ENCODE peak calls at places on chromosomes 6 and 20, in eight cellular contexts. One of them, this sample, is unnamed.

GRCh38 chr6:7905416-7905815 is 5.2 kb downstream of the TXNDC5 start:
- DNase-seq in IMR-90: peak; percentile 36
- DNase-seq in CD8-positive, alpha-beta T cell: no peak
- DNase-seq in cardiac muscle cell: no peak
- DNase-seq in GM23338: no peak
- DNase-seq in CD4-positive, alpha-beta memory T cell: no peak
- DNase-seq in fibroblast of lung: no peak
- DNase-seq in colonic mucosa: no peak
- DNase-seq in this sample: no peak

GRCh38 chr6:131244942-131245341 is 109.7 kb downstream of the AKAP7 start:
- DNase-seq in IMR-90: no peak
- DNase-seq in CD8-positive, alpha-beta T cell: no peak
- DNase-seq in cardiac muscle cell: no peak
- DNase-seq in GM23338: no peak
- DNase-seq in CD4-positive, alpha-beta memory T cell: peak; percentile 19
- DNase-seq in fibroblast of lung: no peak
- DNase-seq in colonic mucosa: no peak
- DNase-seq in this sample: no peak

GRCh38 chr6:170388113-170388512 is 81.6 kb downstream of the FAM120B start:
- DNase-seq in IMR-90: peak; percentile 56
- DNase-seq in CD8-positive, alpha-beta T cell: no peak
- DNase-seq in cardiac muscle cell: no peak
- DNase-seq in GM23338: no peak
- DNase-seq in CD4-positive, alpha-beta memory T cell: no peak
- DNase-seq in fibroblast of lung: peak; percentile 74
- DNase-seq in colonic mucosa: no peak
- DNase-seq in this sample: no peak

GRCh38 chr6:77816766-77817270 is 164.0 kb downstream of the MEI4 start:
- DNase-seq in IMR-90: no peak
- DNase-seq in CD8-positive, alpha-beta T cell: no peak
- DNase-seq in cardiac muscle cell: no peak
- DNase-seq in GM23338: no peak
- DNase-seq in CD4-positive, alpha-beta memory T cell: no peak
- DNase-seq in fibroblast of lung: no peak
- DNase-seq in colonic mucosa: no peak
- DNase-seq in this sample: no peak

GRCh38 chr6:52231411-52232127 is 12.7 kb downstream of the IL17F start:
- DNase-seq in IMR-90: no peak
- DNase-seq in CD8-positive, alpha-beta T cell: no peak
- DNase-seq in cardiac muscle cell: peak; percentile 8
- DNase-seq in GM23338: no peak
- DNase-seq in CD4-positive, alpha-beta memory T cell: peak; percentile 27
- DNase-seq in fibroblast of lung: no peak
- DNase-seq in colonic mucosa: no peak
- DNase-seq in this sample: no peak

GRCh38 chr6:30364591-30364990 is 19.6 kb downstream of the RPP21 start:
- DNase-seq in IMR-90: no peak
- DNase-seq in CD8-positive, alpha-beta T cell: no peak
- DNase-seq in cardiac muscle cell: no peak
- DNase-seq in GM23338: peak; percentile 58
- DNase-seq in CD4-positive, alpha-beta memory T cell: no peak
- DNase-seq in fibroblast of lung: no peak
- DNase-seq in colonic mucosa: no peak
- DNase-seq in this sample: peak; percentile 20

GRCh38 chr6:129679758-129680157 is 30.2 kb downstream of the ARHGAP18 start:
- DNase-seq in IMR-90: no peak
- DNase-seq in CD8-positive, alpha-beta T cell: no peak
- DNase-seq in cardiac muscle cell: no peak
- DNase-seq in GM23338: no peak
- DNase-seq in CD4-positive, alpha-beta memory T cell: no peak
- DNase-seq in fibroblast of lung: no peak
- DNase-seq in colonic mucosa: no peak
- DNase-seq in this sample: no peak

GRCh38 chr6:54515013-54515412 is 206.8 kb downstream of the TINAG start:
- DNase-seq in IMR-90: peak; percentile 2
- DNase-seq in CD8-positive, alpha-beta T cell: no peak
- DNase-seq in cardiac muscle cell: no peak
- DNase-seq in GM23338: no peak
- DNase-seq in CD4-positive, alpha-beta memory T cell: no peak
- DNase-seq in fibroblast of lung: peak; percentile 8
- DNase-seq in colonic mucosa: no peak
- DNase-seq in this sample: no peak

GRCh38 chr20:8901237-8902025 is 167.5 kb upstream of the PLCB4 start:
- DNase-seq in IMR-90: no peak
- DNase-seq in CD8-positive, alpha-beta T cell: no peak
- DNase-seq in cardiac muscle cell: peak; percentile 5
- DNase-seq in GM23338: peak; percentile 9
- DNase-seq in CD4-positive, alpha-beta memory T cell: no peak
- DNase-seq in fibroblast of lung: peak; percentile 14
- DNase-seq in colonic mucosa: no peak
- DNase-seq in this sample: no peak

GRCh38 chr20:36199293-36200257 is 36.7 kb upstream of the AAR2 start:
- DNase-seq in IMR-90: peak; percentile 75
- DNase-seq in CD8-positive, alpha-beta T cell: peak; percentile 79
- DNase-seq in cardiac muscle cell: peak; percentile 87
- DNase-seq in GM23338: peak; percentile 89
- DNase-seq in CD4-positive, alpha-beta memory T cell: peak; percentile 61
- DNase-seq in fibroblast of lung: peak; percentile 46
- DNase-seq in colonic mucosa: peak; percentile 85
- DNase-seq in this sample: peak; percentile 80

GRCh38 chr6:129750390-129750789 is 40.4 kb upstream of the ARHGAP18 start:
- DNase-seq in IMR-90: no peak
- DNase-seq in CD8-positive, alpha-beta T cell: no peak
- DNase-seq in cardiac muscle cell: no peak
- DNase-seq in GM23338: no peak
- DNase-seq in CD4-positive, alpha-beta memory T cell: no peak
- DNase-seq in fibroblast of lung: no peak
- DNase-seq in colonic mucosa: no peak
- DNase-seq in this sample: no peak

DNA sequence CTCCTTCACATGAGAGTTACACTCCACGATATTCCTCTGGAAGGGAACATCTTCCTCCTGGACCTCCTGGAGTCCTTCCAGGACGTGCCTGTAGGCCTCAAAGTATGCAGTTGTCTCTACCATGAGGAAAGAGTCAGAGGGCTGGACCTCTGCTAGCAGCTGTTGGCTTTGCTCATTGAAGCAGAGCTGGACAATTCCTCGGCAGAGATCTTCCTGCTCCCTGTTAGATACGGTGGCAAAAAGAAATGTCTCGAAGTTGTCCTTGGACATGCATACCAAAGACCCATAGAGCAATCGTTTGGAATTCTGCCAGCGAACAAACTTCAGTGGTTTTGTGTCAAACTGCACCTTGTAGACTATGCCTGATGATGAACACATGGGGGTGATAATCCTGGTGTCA is 7.7 kb downstream of the ZNFX1 start:
- DNase-seq in IMR-90: peak; percentile 39
- DNase-seq in CD8-positive, alpha-beta T cell: no peak
- DNase-seq in cardiac muscle cell: no peak
- DNase-seq in GM23338: no peak
- DNase-seq in CD4-positive, alpha-beta memory T cell: no peak
- DNase-seq in fibroblast of lung: peak; percentile 46
- DNase-seq in colonic mucosa: no peak
- DNase-seq in this sample: no peak
- H3K4me3 ChIP-seq in IMR-90: no peak overlapping the region
- H3K4me3 ChIP-seq in CD8-positive, alpha-beta T cell: no peak overlapping the region
- H3K4me3 ChIP-seq in cardiac muscle cell: no peak overlapping the region
- H3K4me3 ChIP-seq in GM23338: no peak overlapping the region
- H3K4me3 ChIP-seq in CD4-positive, alpha-beta memory T cell: no peak overlapping the region
- H3K4me3 ChIP-seq in fibroblast of lung: no peak overlapping the region
- H3K4me3 ChIP-seq in colonic mucosa: no peak overlapping the region
- H3K4me3 ChIP-seq in this sample: peak overlapping the region; percentile 0

DNA sequence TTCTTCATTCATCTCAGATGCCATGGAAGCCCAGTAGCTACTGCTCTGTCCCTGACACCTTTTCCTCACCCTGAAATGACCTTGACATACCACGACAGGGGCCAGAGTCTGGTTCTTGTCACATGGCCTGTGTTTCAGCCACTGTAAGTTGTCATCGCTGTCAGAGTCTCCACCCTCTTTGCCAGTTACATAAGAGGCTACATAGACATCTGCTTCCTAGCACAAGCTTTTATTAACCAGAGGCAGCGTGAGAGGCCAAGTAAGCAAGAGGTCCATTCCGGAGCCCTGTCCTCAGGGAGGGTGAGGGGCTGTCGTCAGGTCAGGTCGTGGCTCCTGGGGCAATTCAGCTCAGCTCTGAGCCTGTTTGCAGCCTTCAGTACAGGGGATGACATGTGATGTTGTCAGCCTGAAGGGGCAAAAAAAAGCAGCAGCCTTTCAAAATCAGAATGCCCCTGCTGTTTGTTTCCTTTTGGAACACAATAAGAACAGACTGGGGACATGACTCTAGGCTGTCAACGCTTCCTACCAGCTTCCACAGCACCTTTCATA is 146.3 kb downstream of the MTFR2 start:
- DNase-seq in IMR-90: no peak
- DNase-seq in CD8-positive, alpha-beta T cell: no peak
- DNase-seq in cardiac muscle cell: peak; percentile 97
- DNase-seq in GM23338: peak; percentile 43
- DNase-seq in CD4-positive, alpha-beta memory T cell: no peak
- DNase-seq in fibroblast of lung: no peak
- DNase-seq in colonic mucosa: peak; percentile 27
- DNase-seq in this sample: no peak
- H3K4me3 ChIP-seq in IMR-90: no peak overlapping the region
- H3K4me3 ChIP-seq in CD8-positive, alpha-beta T cell: no peak overlapping the region
- H3K4me3 ChIP-seq in cardiac muscle cell: no peak overlapping the region
- H3K4me3 ChIP-seq in GM23338: no peak overlapping the region
- H3K4me3 ChIP-seq in CD4-positive, alpha-beta memory T cell: no peak overlapping the region
- H3K4me3 ChIP-seq in fibroblast of lung: no peak overlapping the region
- H3K4me3 ChIP-seq in colonic mucosa: no peak overlapping the region
- H3K4me3 ChIP-seq in this sample: no peak overlapping the region

GRCh38 chr6:47307362-47308222 is 2.1 kb downstream of the TNFRSF21 start:
- DNase-seq in IMR-90: no peak
- DNase-seq in CD8-positive, alpha-beta T cell: no peak
- DNase-seq in cardiac muscle cell: no peak
- DNase-seq in GM23338: no peak
- DNase-seq in CD4-positive, alpha-beta memory T cell: no peak
- DNase-seq in fibroblast of lung: no peak
- DNase-seq in colonic mucosa: no peak
- DNase-seq in this sample: no peak

GRCh38 chr6:47308223-47308567 is 1.5 kb downstream of the TNFRSF21 start:
- DNase-seq in IMR-90: no peak
- DNase-seq in CD8-positive, alpha-beta T cell: no peak
- DNase-seq in cardiac muscle cell: peak; percentile 10
- DNase-seq in GM23338: no peak
- DNase-seq in CD4-positive, alpha-beta memory T cell: no peak
- DNase-seq in fibroblast of lung: no peak
- DNase-seq in colonic mucosa: no peak
- DNase-seq in this sample: no peak

GRCh38 chr6:47308674-47309325 is 905 bp downstream of the TNFRSF21 start:
- DNase-seq in IMR-90: peak; percentile 19
- DNase-seq in CD8-positive, alpha-beta T cell: no peak
- DNase-seq in cardiac muscle cell: peak; percentile 38
- DNase-seq in GM23338: peak; percentile 43
- DNase-seq in CD4-positive, alpha-beta memory T cell: peak; percentile 2
- DNase-seq in fibroblast of lung: peak; percentile 50
- DNase-seq in colonic mucosa: peak; percentile 47
- DNase-seq in this sample: no peak

GRCh38 chr6:47309326-47310130 is at the start of gene TNFRSF21:
- DNase-seq in IMR-90: peak; percentile 82
- DNase-seq in CD8-positive, alpha-beta T cell: peak; percentile 79
- DNase-seq in cardiac muscle cell: peak; percentile 93
- DNase-seq in GM23338: peak; percentile 97
- DNase-seq in CD4-positive, alpha-beta memory T cell: peak; percentile 56
- DNase-seq in fibroblast of lung: peak; percentile 87
- DNase-seq in colonic mucosa: peak; percentile 96
- DNase-seq in this sample: peak; percentile 87

GRCh38 chr6:47306887-47307286 is 2.8 kb downstream of the TNFRSF21 start:
- DNase-seq in IMR-90: no peak
- DNase-seq in CD8-positive, alpha-beta T cell: no peak
- DNase-seq in cardiac muscle cell: no peak
- DNase-seq in GM23338: no peak
- DNase-seq in CD4-positive, alpha-beta memory T cell: no peak
- DNase-seq in fibroblast of lung: peak; percentile 29
- DNase-seq in colonic mucosa: no peak
- DNase-seq in this sample: no peak
- H3K4me3 ChIP-seq in IMR-90: no peak overlapping the region
- H3K4me3 ChIP-seq in CD8-positive, alpha-beta T cell: no peak overlapping the region
- H3K4me3 ChIP-seq in cardiac muscle cell: no peak overlapping the region
- H3K4me3 ChIP-seq in GM23338: peak overlapping the region; percentile 91
- H3K4me3 ChIP-seq in CD4-positive, alpha-beta memory T cell: no peak overlapping the region
- H3K4me3 ChIP-seq in fibroblast of lung: no peak overlapping the region
- H3K4me3 ChIP-seq in colonic mucosa: no peak overlapping the region
- H3K4me3 ChIP-seq in this sample: no peak overlapping the region

GRCh38 chr6:26597821-26598220 is 1.1 kb downstream of the ABT1 start:
- DNase-seq in IMR-90: no peak
- DNase-seq in CD8-positive, alpha-beta T cell: no peak
- DNase-seq in cardiac muscle cell: no peak
- DNase-seq in GM23338: no peak
- DNase-seq in CD4-positive, alpha-beta memory T cell: no peak
- DNase-seq in fibroblast of lung: no peak
- DNase-seq in colonic mucosa: no peak
- DNase-seq in this sample: peak; percentile 7

GRCh38 chr6:26595669-26596269 is 984 bp upstream of the ABT1 start:
- DNase-seq in IMR-90: peak; percentile 84
- DNase-seq in CD8-positive, alpha-beta T cell: peak; percentile 91
- DNase-seq in cardiac muscle cell: peak; percentile 96
- DNase-seq in GM23338: peak; percentile 96
- DNase-seq in CD4-positive, alpha-beta memory T cell: peak; percentile 83
- DNase-seq in fibroblast of lung: peak; percentile 78
- DNase-seq in colonic mucosa: peak; percentile 96
- DNase-seq in this sample: peak; percentile 94

GRCh38 chr6:26597389-26597766 is 625 bp downstream of the ABT1 start:
- DNase-seq in IMR-90: no peak
- DNase-seq in CD8-positive, alpha-beta T cell: no peak
- DNase-seq in cardiac muscle cell: no peak
- DNase-seq in GM23338: no peak
- DNase-seq in CD4-positive, alpha-beta memory T cell: no peak
- DNase-seq in fibroblast of lung: no peak
- DNase-seq in colonic mucosa: no peak
- DNase-seq in this sample: no peak

GRCh38 chr6:26598267-26598666 is 1.5 kb downstream of the ABT1 start:
- DNase-seq in IMR-90: no peak
- DNase-seq in CD8-positive, alpha-beta T cell: no peak
- DNase-seq in cardiac muscle cell: no peak
- DNase-seq in GM23338: no peak
- DNase-seq in CD4-positive, alpha-beta memory T cell: no peak
- DNase-seq in fibroblast of lung: no peak
- DNase-seq in colonic mucosa: no peak
- DNase-seq in this sample: no peak

DNA sequence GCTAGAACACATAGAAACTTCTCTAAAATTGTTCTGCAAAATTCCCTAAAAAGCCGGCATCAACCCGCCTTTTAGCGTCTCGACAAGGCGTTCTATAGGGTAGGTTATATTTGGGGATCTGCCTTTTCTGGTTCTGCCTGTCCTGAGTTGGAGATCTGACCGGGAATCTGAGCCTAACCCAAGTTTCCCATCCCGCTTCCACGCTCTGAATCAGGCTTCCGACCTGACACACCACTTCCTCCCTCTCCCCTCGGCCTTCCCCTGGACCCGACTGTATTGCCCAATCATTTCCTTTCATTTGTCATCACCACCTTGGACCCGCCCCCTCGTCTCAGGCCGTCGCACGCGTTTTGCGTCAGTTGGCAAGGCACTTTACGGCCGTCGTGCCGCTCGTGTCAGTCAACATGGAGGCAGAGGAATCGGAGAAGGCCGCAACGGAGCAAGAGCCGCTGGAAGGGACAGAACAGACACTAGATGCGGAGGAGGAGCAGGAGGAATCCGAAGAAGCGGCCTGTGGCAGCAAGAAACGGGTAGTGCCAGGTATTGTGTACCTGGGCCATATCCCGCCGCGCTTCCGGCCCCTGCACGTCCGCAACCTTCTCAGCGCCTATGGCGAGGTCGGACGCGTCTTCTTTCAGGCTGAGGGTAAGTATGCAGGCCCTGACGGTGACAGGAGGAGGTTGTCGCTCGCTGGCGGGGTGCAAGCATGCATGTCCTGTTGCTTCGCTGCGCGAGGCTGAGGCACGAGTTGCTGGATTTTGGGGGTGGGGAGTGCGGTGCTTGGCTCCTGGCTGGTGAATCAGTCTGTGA is at the start of gene ABT1:
- DNase-seq in IMR-90: peak; percentile 98
- DNase-seq in CD8-positive, alpha-beta T cell: peak; percentile 98
- DNase-seq in cardiac muscle cell: peak; percentile 98
- DNase-seq in GM23338: peak; percentile 99
- DNase-seq in CD4-positive, alpha-beta memory T cell: peak; percentile 96
- DNase-seq in fibroblast of lung: peak; percentile 98
- DNase-seq in colonic mucosa: peak; percentile 98
- DNase-seq in this sample: peak; percentile 98
- H3K4me3 ChIP-seq in IMR-90: peak within 1 kb of the TSS; percentile 91
- H3K4me3 ChIP-seq in CD8-positive, alpha-beta T cell: peak within 1 kb of the TSS; percentile 93
- H3K4me3 ChIP-seq in cardiac muscle cell: peak within 1 kb of the TSS; percentile 64
- H3K4me3 ChIP-seq in GM23338: peak within 1 kb of the TSS; percentile 66
- H3K4me3 ChIP-seq in CD4-positive, alpha-beta memory T cell: peak within 1 kb of the TSS; percentile 98
- H3K4me3 ChIP-seq in fibroblast of lung: peak within 1 kb of the TSS; percentile 78
- H3K4me3 ChIP-seq in colonic mucosa: peak within 1 kb of the TSS; percentile 97
- H3K4me3 ChIP-seq in this sample: peak within 1 kb of the TSS; percentile 86